ENCODE peak calls at places on chromosomes 1 and 21, in five cellular contexts. One of them, this sample, is unnamed.

GRCh38 chr1:219940707-219941106 is 12.3 kb upstream of the SLC30A10 start:
- DNase-seq in CD4-positive, alpha-beta T cell: no peak
- DNase-seq in A549: no peak
- DNase-seq in coronary artery: no peak
- DNase-seq in kidney: no peak
- DNase-seq in this sample: no peak

GRCh38 chr1:213484333-213484732 is 433.3 kb downstream of the RPS6KC1 start:
- DNase-seq in CD4-positive, alpha-beta T cell: no peak
- DNase-seq in A549: no peak
- DNase-seq in coronary artery: no peak
- DNase-seq in kidney: no peak
- DNase-seq in this sample: no peak

GRCh38 chr1:89719502-89720306 is 86.8 kb downstream of the LRRC8C start:
- DNase-seq in CD4-positive, alpha-beta T cell: no peak
- DNase-seq in A549: no peak
- DNase-seq in coronary artery: no peak
- DNase-seq in kidney: no peak
- DNase-seq in this sample: no peak

GRCh38 chr1:26021647-26022403 is at the start of gene EXTL1:
- DNase-seq in CD4-positive, alpha-beta T cell: no peak
- DNase-seq in A549: no peak
- DNase-seq in coronary artery: no peak
- DNase-seq in kidney: peak
- DNase-seq in this sample: no peak

GRCh38 chr1:244383278-244383884 is 68.3 kb downstream of the ADSS2 start:
- DNase-seq in CD4-positive, alpha-beta T cell: no peak
- DNase-seq in A549: no peak
- DNase-seq in coronary artery: no peak
- DNase-seq in kidney: no peak
- DNase-seq in this sample: no peak

GRCh38 chr1:191558389-191558788 is 599.9 kb upstream of the RGS18 start:
- DNase-seq in CD4-positive, alpha-beta T cell: no peak
- DNase-seq in A549: no peak
- DNase-seq in coronary artery: no peak
- DNase-seq in kidney: no peak
- DNase-seq in this sample: no peak

GRCh38 chr1:206467915-206468314 is 2.4 kb upstream of the IKBKE start:
- DNase-seq in CD4-positive, alpha-beta T cell: no peak
- DNase-seq in A549: no peak
- DNase-seq in coronary artery: no peak
- DNase-seq in kidney: no peak
- DNase-seq in this sample: no peak

GRCh38 chr1:206748348-206749034 is 22.1 kb upstream of the IL19 start:
- DNase-seq in CD4-positive, alpha-beta T cell: no peak
- DNase-seq in A549: no peak
- DNase-seq in coronary artery: no peak
- DNase-seq in kidney: no peak
- DNase-seq in this sample: no peak

GRCh38 chr1:54490361-54491248 is 57.4 kb upstream of the ACOT11 start:
- DNase-seq in CD4-positive, alpha-beta T cell: no peak
- DNase-seq in A549: no peak
- DNase-seq in coronary artery: no peak
- DNase-seq in kidney: peak
- DNase-seq in this sample: no peak

GRCh38 chr1:230158422-230159291 is 91.6 kb downstream of the GALNT2 start:
- DNase-seq in CD4-positive, alpha-beta T cell: no peak
- DNase-seq in A549: no peak
- DNase-seq in coronary artery: no peak
- DNase-seq in kidney: no peak
- DNase-seq in this sample: no peak

GRCh38 chr1:12620142-12620865 is 2.3 kb upstream of the DHRS3 start:
- DNase-seq in CD4-positive, alpha-beta T cell: no peak
- DNase-seq in A549: no peak
- DNase-seq in coronary artery: no peak
- DNase-seq in kidney: no peak
- DNase-seq in this sample: no peak

GRCh38 chr1:12620931-12621330 is 2.9 kb upstream of the DHRS3 start:
- DNase-seq in CD4-positive, alpha-beta T cell: no peak
- DNase-seq in A549: no peak
- DNase-seq in coronary artery: no peak
- DNase-seq in kidney: no peak
- DNase-seq in this sample: no peak

GRCh38 chr1:12622506-12622905 is 4.5 kb upstream of the DHRS3 start:
- DNase-seq in CD4-positive, alpha-beta T cell: no peak
- DNase-seq in A549: no peak
- DNase-seq in coronary artery: no peak
- DNase-seq in kidney: no peak
- DNase-seq in this sample: no peak

GRCh38 chr1:12619396-12620141 is 1.6 kb upstream of the DHRS3 start:
- DNase-seq in CD4-positive, alpha-beta T cell: peak
- DNase-seq in A549: peak
- DNase-seq in coronary artery: peak
- DNase-seq in kidney: peak
- DNase-seq in this sample: peak

DNA sequence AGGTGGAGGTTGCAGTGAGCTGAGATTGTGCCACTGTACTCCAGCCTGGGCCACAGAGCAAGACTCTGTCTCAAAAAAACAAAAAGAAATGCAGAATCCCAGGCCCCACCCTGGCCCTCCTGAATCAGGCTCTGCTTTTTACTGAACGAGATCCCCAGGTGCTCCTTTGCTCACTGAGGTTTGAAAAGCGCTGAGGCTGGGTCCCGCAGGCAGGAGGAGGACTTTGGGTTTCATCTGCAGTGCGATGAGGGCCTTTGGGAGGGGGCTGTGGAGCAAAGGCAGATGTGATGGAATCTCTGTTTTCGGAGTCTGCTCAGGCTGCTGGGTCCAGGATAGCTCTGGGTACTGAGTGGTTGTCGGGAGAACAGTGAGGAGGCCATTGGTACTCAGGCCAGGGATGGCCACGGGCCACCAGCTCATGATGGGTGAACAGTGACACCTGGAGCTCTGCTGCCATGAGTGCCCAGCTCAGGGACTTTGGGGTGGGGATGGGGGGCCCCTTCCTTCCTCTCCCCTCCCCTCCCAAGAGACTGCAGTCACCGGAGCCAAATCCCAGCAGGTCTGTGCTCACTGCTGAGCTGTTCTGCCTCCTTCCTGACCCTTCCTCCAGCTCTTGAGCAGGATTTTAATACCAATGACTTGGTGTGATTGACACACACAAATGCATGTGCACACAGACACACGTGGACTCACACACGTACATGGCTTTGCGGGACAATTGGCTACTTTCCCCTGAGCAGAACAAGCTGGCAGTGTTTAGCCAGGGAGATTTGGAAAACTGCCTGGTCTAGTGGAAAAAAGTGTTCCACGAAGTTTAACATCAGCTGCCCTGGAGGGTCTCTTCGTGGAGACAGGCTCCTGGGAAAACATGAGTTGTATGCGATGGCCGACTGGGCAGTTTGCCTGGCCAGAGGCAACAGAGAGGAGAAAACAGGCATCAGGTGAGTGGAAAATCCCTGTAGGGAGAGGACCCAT is 3.6 kb upstream of the DHRS3 start:
- DNase-seq in CD4-positive, alpha-beta T cell: no peak
- DNase-seq in A549: no peak
- DNase-seq in coronary artery: no peak
- DNase-seq in kidney: no peak
- DNase-seq in this sample: no peak
- H3K27ac ChIP-seq in CD4-positive, alpha-beta T cell: no peak
- H3K27ac ChIP-seq in A549: no peak
- H3K27ac ChIP-seq in coronary artery: peak
- H3K27ac ChIP-seq in kidney: peak
- H3K27ac ChIP-seq in this sample: no peak

GRCh38 chr1:21904475-21904724 is 32.7 kb downstream of the HSPG2 start:
- DNase-seq in CD4-positive, alpha-beta T cell: no peak
- DNase-seq in A549: no peak
- DNase-seq in coronary artery: no peak
- DNase-seq in kidney: no peak
- DNase-seq in this sample: no peak
- TF ChIP-seq CTCF in CD4-positive, alpha-beta T cell: no peak
- TF ChIP-seq CTCF in A549: no peak
- TF ChIP-seq CTCF in coronary artery: no peak
- TF ChIP-seq CTCF in kidney: no peak
- TF ChIP-seq CTCF in this sample: no peak

GRCh38 chr1:30846587-30846986 is 62.0 kb downstream of the SDC3 start:
- DNase-seq in CD4-positive, alpha-beta T cell: no peak
- DNase-seq in A549: no peak
- DNase-seq in coronary artery: no peak
- DNase-seq in kidney: no peak
- DNase-seq in this sample: no peak

GRCh38 chr1:30845891-30846290 is 62.7 kb downstream of the SDC3 start:
- DNase-seq in CD4-positive, alpha-beta T cell: no peak
- DNase-seq in A549: no peak
- DNase-seq in coronary artery: no peak
- DNase-seq in kidney: no peak
- DNase-seq in this sample: no peak

GRCh38 chr1:30842698-30843354 is 65.7 kb downstream of the SDC3 start:
- DNase-seq in CD4-positive, alpha-beta T cell: no peak
- DNase-seq in A549: no peak
- DNase-seq in coronary artery: no peak
- DNase-seq in kidney: peak
- DNase-seq in this sample: no peak

GRCh38 chr1:30845237-30845636 is 63.3 kb downstream of the SDC3 start:
- DNase-seq in CD4-positive, alpha-beta T cell: no peak
- DNase-seq in A549: no peak
- DNase-seq in coronary artery: no peak
- DNase-seq in kidney: no peak
- DNase-seq in this sample: no peak

GRCh38 chr1:30844631-30845030 is 63.9 kb downstream of the SDC3 start:
- DNase-seq in CD4-positive, alpha-beta T cell: no peak
- DNase-seq in A549: no peak
- DNase-seq in coronary artery: no peak
- DNase-seq in kidney: no peak
- DNase-seq in this sample: no peak
- H3K27ac ChIP-seq in CD4-positive, alpha-beta T cell: no peak
- H3K27ac ChIP-seq in A549: no peak
- H3K27ac ChIP-seq in coronary artery: no peak
- H3K27ac ChIP-seq in kidney: no peak
- H3K27ac ChIP-seq in this sample: no peak

GRCh38 chr1:181483561-181484291 is 409 bp downstream of the CACNA1E start:
- DNase-seq in CD4-positive, alpha-beta T cell: no peak
- DNase-seq in A549: no peak
- DNase-seq in coronary artery: no peak
- DNase-seq in kidney: no peak
- DNase-seq in this sample: no peak

GRCh38 chr1:181483084-181483559 is at the start of gene CACNA1E:
- DNase-seq in CD4-positive, alpha-beta T cell: no peak
- DNase-seq in A549: no peak
- DNase-seq in coronary artery: no peak
- DNase-seq in kidney: no peak
- DNase-seq in this sample: no peak

GRCh38 chr1:181482001-181482430 is 1.3 kb upstream of the CACNA1E start:
- DNase-seq in CD4-positive, alpha-beta T cell: no peak
- DNase-seq in A549: no peak
- DNase-seq in coronary artery: no peak
- DNase-seq in kidney: peak
- DNase-seq in this sample: no peak

GRCh38 chr1:181485276-181486097 is 2.2 kb downstream of the CACNA1E start:
- DNase-seq in CD4-positive, alpha-beta T cell: no peak
- DNase-seq in A549: no peak
- DNase-seq in coronary artery: no peak
- DNase-seq in kidney: no peak
- DNase-seq in this sample: peak

GRCh38 chr1:181482521-181483083 is 715 bp upstream of the CACNA1E start:
- DNase-seq in CD4-positive, alpha-beta T cell: no peak
- DNase-seq in A549: peak
- DNase-seq in coronary artery: no peak
- DNase-seq in kidney: peak
- DNase-seq in this sample: peak
- TF ChIP-seq CTCF in CD4-positive, alpha-beta T cell: no peak
- TF ChIP-seq CTCF in A549: no peak
- TF ChIP-seq CTCF in coronary artery: no peak
- TF ChIP-seq CTCF in kidney: no peak
- TF ChIP-seq CTCF in this sample: no peak

GRCh38 chr1:226989081-226989747 is 49.1 kb downstream of the COQ8A start:
- DNase-seq in CD4-positive, alpha-beta T cell: no peak
- DNase-seq in A549: no peak
- DNase-seq in coronary artery: no peak
- DNase-seq in kidney: no peak
- DNase-seq in this sample: no peak
- H3K27ac ChIP-seq in CD4-positive, alpha-beta T cell: no peak
- H3K27ac ChIP-seq in A549: no peak
- H3K27ac ChIP-seq in coronary artery: peak
- H3K27ac ChIP-seq in kidney: no peak
- H3K27ac ChIP-seq in this sample: no peak

GRCh38 chr21:44846201-44846484 is 27.3 kb downstream of the PTTG1IP start:
- DNase-seq in CD4-positive, alpha-beta T cell: no peak
- DNase-seq in A549: no peak
- DNase-seq in coronary artery: no peak
- DNase-seq in kidney: no peak
- DNase-seq in this sample: no peak
- TF ChIP-seq CTCF in CD4-positive, alpha-beta T cell: no peak
- TF ChIP-seq CTCF in A549: peak
- TF ChIP-seq CTCF in coronary artery: no peak
- TF ChIP-seq CTCF in kidney: no peak
- TF ChIP-seq CTCF in this sample: no peak

DNA sequence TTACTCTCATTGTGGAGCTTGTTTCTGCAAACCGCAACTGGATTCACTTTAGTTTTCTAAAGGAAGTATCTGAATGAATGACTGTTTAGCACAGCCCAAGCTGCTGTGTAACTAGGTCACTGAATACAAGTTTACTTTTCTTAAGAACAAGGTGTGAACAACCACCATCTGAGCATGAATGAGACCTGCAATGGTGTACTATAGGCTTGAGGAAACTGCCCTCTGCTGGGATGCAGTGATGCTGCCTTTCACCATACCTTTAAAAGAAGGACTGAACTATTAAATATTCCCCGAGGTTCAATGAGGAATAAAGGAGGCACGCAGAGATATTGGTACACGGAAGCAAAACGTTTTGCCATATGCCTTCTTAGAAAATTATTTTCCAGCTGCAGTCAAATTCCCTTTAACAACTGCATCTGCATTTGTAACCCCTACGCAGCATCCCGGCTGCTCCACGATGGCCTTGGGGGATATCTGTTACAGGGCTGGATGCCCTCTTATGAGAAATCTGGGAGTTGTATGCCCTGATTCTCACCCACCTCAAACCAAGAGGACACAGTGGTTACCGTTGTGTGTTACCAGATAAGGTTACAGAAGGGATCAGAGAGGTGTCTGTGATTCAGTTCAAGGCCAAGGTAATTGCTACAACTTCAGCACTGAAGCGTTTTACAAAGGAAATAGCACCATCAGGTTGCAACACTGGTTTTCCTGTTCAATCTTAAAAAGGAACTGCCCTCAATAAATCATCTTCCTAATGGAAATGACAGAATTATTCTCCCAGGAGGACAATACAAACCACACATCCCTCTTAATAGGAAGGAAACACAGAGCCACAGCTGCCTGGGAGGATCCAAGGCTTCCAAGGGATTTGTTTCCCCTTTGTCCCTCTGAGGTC is 470.5 kb downstream of the LTN1 start:
- DNase-seq in CD4-positive, alpha-beta T cell: no peak
- DNase-seq in A549: no peak
- DNase-seq in coronary artery: no peak
- DNase-seq in kidney: no peak
- DNase-seq in this sample: no peak
- H3K27ac ChIP-seq in CD4-positive, alpha-beta T cell: no peak
- H3K27ac ChIP-seq in A549: no peak
- H3K27ac ChIP-seq in coronary artery: peak
- H3K27ac ChIP-seq in kidney: no peak
- H3K27ac ChIP-seq in this sample: no peak

GRCh38 chr1:12196641-12197482 is 30.1 kb downstream of the TNFRSF1B start:
- DNase-seq in CD4-positive, alpha-beta T cell: no peak
- DNase-seq in A549: no peak
- DNase-seq in coronary artery: no peak
- DNase-seq in kidney: no peak
- DNase-seq in this sample: no peak
- TF ChIP-seq CTCF in CD4-positive, alpha-beta T cell: no peak
- TF ChIP-seq CTCF in A549: no peak
- TF ChIP-seq CTCF in coronary artery: no peak
- TF ChIP-seq CTCF in kidney: no peak
- TF ChIP-seq CTCF in this sample: no peak

GRCh38 chr1:60894121-60894520 is 188.2 kb upstream of the NFIA start:
- DNase-seq in CD4-positive, alpha-beta T cell: no peak
- DNase-seq in A549: no peak
- DNase-seq in coronary artery: no peak
- DNase-seq in kidney: no peak
- DNase-seq in this sample: no peak
- H3K27ac ChIP-seq in CD4-positive, alpha-beta T cell: no peak
- H3K27ac ChIP-seq in A549: no peak
- H3K27ac ChIP-seq in coronary artery: no peak
- H3K27ac ChIP-seq in kidney: no peak
- H3K27ac ChIP-seq in this sample: no peak

This sample was measured in RWPE1.